ENCODE peak calls at places on chromosomes 16 and 17, in seven cellular contexts. One of them, this sample, is unnamed.

GRCh38 chr16:84115919-84116719 is 623 bp downstream of the MBTPS1 start:
- DNase-seq in upper lobe of left lung: peak; percentile 49
- DNase-seq in GM12865: peak; percentile 74
- DNase-seq in K562: peak; percentile 75
- DNase-seq in brain microvascular endothelial cell: peak; percentile 12
- DNase-seq in CD8-positive, alpha-beta T cell: no peak
- DNase-seq in H7: no peak
- DNase-seq in this sample: no peak

GRCh38 chr17:8806206-8807069 is 7.3 kb upstream of the MFSD6L start:
- DNase-seq in brain microvascular endothelial cell: no peak
- DNase-seq in H7: no peak
- DNase-seq in upper lobe of left lung: no peak
- DNase-seq in K562: no peak
- DNase-seq in GM12865: peak; percentile 53
- DNase-seq in CD8-positive, alpha-beta T cell: no peak
- DNase-seq in this sample: no peak

GRCh38 chr16:87581867-87582220 is 20.5 kb upstream of the JPH3 start:
- DNase-seq in GM12865: no peak
- DNase-seq in K562: peak; percentile 77
- DNase-seq in upper lobe of left lung: peak; percentile 35
- DNase-seq in brain microvascular endothelial cell: peak; percentile 98
- DNase-seq in H7: no peak
- DNase-seq in CD8-positive, alpha-beta T cell: no peak
- DNase-seq in this sample: peak; percentile 63

GRCh38 chr16:15493416-15494181 is 59.2 kb downstream of the BMERB1 start:
- DNase-seq in upper lobe of left lung: no peak
- DNase-seq in H7: no peak
- DNase-seq in brain microvascular endothelial cell: peak; percentile 18
- DNase-seq in CD8-positive, alpha-beta T cell: no peak
- DNase-seq in K562: no peak
- DNase-seq in GM12865: no peak
- DNase-seq in this sample: no peak

GRCh38 chr16:65154321-65154720 is 32.5 kb upstream of the CDH11 start:
- DNase-seq in upper lobe of left lung: no peak
- DNase-seq in CD8-positive, alpha-beta T cell: no peak
- DNase-seq in brain microvascular endothelial cell: no peak
- DNase-seq in K562: no peak
- DNase-seq in GM12865: no peak
- DNase-seq in H7: peak; percentile 8
- DNase-seq in this sample: no peak

GRCh38 chr16:27096375-27096774 is 29.6 kb downstream of the C16orf82 start:
- DNase-seq in CD8-positive, alpha-beta T cell: no peak
- DNase-seq in brain microvascular endothelial cell: no peak
- DNase-seq in upper lobe of left lung: no peak
- DNase-seq in K562: no peak
- DNase-seq in H7: no peak
- DNase-seq in GM12865: no peak
- DNase-seq in this sample: no peak

GRCh38 chr16:19938536-19938935 is 53.9 kb upstream of the GPRC5B start:
- DNase-seq in CD8-positive, alpha-beta T cell: no peak
- DNase-seq in K562: no peak
- DNase-seq in GM12865: no peak
- DNase-seq in H7: no peak
- DNase-seq in brain microvascular endothelial cell: no peak
- DNase-seq in upper lobe of left lung: no peak
- DNase-seq in this sample: no peak

GRCh38 chr17:49993423-49994037 is 1.5 kb downstream of the DLX3 start:
- DNase-seq in CD8-positive, alpha-beta T cell: peak; percentile 61
- DNase-seq in GM12865: peak; percentile 30
- DNase-seq in brain microvascular endothelial cell: no peak
- DNase-seq in upper lobe of left lung: peak; percentile 48
- DNase-seq in H7: peak; percentile 87
- DNase-seq in K562: no peak
- DNase-seq in this sample: peak; percentile 25

GRCh38 chr16:75081179-75081859 is 35.3 kb downstream of the LDHD start:
- DNase-seq in brain microvascular endothelial cell: no peak
- DNase-seq in upper lobe of left lung: no peak
- DNase-seq in GM12865: peak; percentile 47
- DNase-seq in CD8-positive, alpha-beta T cell: no peak
- DNase-seq in H7: no peak
- DNase-seq in K562: no peak
- DNase-seq in this sample: no peak

GRCh38 chr16:50839920-50840729 is 98.2 kb downstream of the CYLD start:
- DNase-seq in GM12865: no peak
- DNase-seq in K562: no peak
- DNase-seq in CD8-positive, alpha-beta T cell: no peak
- DNase-seq in brain microvascular endothelial cell: no peak
- DNase-seq in upper lobe of left lung: no peak
- DNase-seq in H7: peak; percentile 60
- DNase-seq in this sample: no peak

GRCh38 chr16:29898135-29898534 is 1.2 kb downstream of the SEZ6L2 start:
- DNase-seq in K562: no peak
- DNase-seq in CD8-positive, alpha-beta T cell: no peak
- DNase-seq in brain microvascular endothelial cell: no peak
- DNase-seq in H7: peak; percentile 71
- DNase-seq in GM12865: no peak
- DNase-seq in upper lobe of left lung: no peak
- DNase-seq in this sample: no peak

GRCh38 chr16:85946680-85947510 is 47.9 kb downstream of the IRF8 start:
- DNase-seq in brain microvascular endothelial cell: no peak
- DNase-seq in K562: no peak
- DNase-seq in H7: no peak
- DNase-seq in CD8-positive, alpha-beta T cell: no peak
- DNase-seq in upper lobe of left lung: no peak
- DNase-seq in GM12865: peak; percentile 53
- DNase-seq in this sample: no peak

GRCh38 chr17:36017799-36018198 is at the start of gene CCL23:
- DNase-seq in K562: no peak
- DNase-seq in brain microvascular endothelial cell: no peak
- DNase-seq in upper lobe of left lung: no peak
- DNase-seq in CD8-positive, alpha-beta T cell: no peak
- DNase-seq in GM12865: no peak
- DNase-seq in H7: no peak
- DNase-seq in this sample: no peak

GRCh38 chr17:42780816-42781638 is 617 bp downstream of the WNK4 start:
- DNase-seq in upper lobe of left lung: no peak
- DNase-seq in CD8-positive, alpha-beta T cell: no peak
- DNase-seq in GM12865: no peak
- DNase-seq in brain microvascular endothelial cell: no peak
- DNase-seq in K562: no peak
- DNase-seq in H7: no peak
- DNase-seq in this sample: no peak
- H3K4me3 ChIP-seq in upper lobe of left lung: peak overlapping the region; percentile 29
- H3K4me3 ChIP-seq in CD8-positive, alpha-beta T cell: no peak overlapping the region
- H3K4me3 ChIP-seq in GM12865: no peak overlapping the region
- H3K4me3 ChIP-seq in brain microvascular endothelial cell: peak overlapping the region; percentile 60
- H3K4me3 ChIP-seq in K562: peak overlapping the region; percentile 53
- H3K4me3 ChIP-seq in H7: peak overlapping the region; percentile 61
- H3K4me3 ChIP-seq in this sample: peak overlapping the region; percentile 45

GRCh38 chr17:30363715-30364202 is 15.0 kb upstream of the CPD start:
- DNase-seq in GM12865: peak; percentile 95
- DNase-seq in upper lobe of left lung: peak; percentile 82
- DNase-seq in brain microvascular endothelial cell: no peak
- DNase-seq in CD8-positive, alpha-beta T cell: peak; percentile 77
- DNase-seq in H7: no peak
- DNase-seq in K562: no peak
- DNase-seq in this sample: no peak
- H3K4me3 ChIP-seq in GM12865: no peak overlapping the region
- H3K4me3 ChIP-seq in upper lobe of left lung: no peak overlapping the region
- H3K4me3 ChIP-seq in brain microvascular endothelial cell: no peak overlapping the region
- H3K4me3 ChIP-seq in CD8-positive, alpha-beta T cell: no peak overlapping the region
- H3K4me3 ChIP-seq in H7: no peak overlapping the region
- H3K4me3 ChIP-seq in K562: no peak overlapping the region
- H3K4me3 ChIP-seq in this sample: no peak overlapping the region

GRCh38 chr17:80474933-80475915 is 1.2 kb downstream of the NPTX1 start:
- DNase-seq in upper lobe of left lung: no peak
- DNase-seq in brain microvascular endothelial cell: no peak
- DNase-seq in H7: peak; percentile 86
- DNase-seq in CD8-positive, alpha-beta T cell: no peak
- DNase-seq in GM12865: no peak
- DNase-seq in K562: no peak
- DNase-seq in this sample: no peak
- H3K4me3 ChIP-seq in upper lobe of left lung: peak overlapping the region; percentile 27
- H3K4me3 ChIP-seq in brain microvascular endothelial cell: peak overlapping the region; percentile 46
- H3K4me3 ChIP-seq in H7: peak overlapping the region; percentile 14
- H3K4me3 ChIP-seq in CD8-positive, alpha-beta T cell: peak overlapping the region; percentile 19
- H3K4me3 ChIP-seq in GM12865: no peak overlapping the region
- H3K4me3 ChIP-seq in K562: no peak overlapping the region
- H3K4me3 ChIP-seq in this sample: no peak overlapping the region

DNA sequence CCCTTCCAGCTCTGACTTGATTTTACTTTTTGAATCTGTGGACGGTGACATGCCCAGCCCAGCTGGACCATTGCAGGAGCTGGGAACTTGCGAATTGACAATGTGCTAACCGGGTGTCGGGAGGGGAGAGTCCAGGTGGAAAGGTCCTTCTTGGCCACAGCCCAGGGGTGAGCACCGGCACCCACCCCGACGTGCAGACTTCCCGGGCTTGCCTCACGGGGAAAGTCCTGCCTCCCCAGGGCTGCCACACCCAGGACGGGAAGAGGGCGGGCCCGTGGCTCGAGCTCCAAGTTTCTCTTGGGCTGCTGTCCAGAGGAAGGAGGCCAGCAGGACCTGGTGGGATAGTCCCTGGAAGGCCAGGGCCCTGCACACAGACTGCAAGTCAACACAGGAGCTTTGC is 17.7 kb downstream of the CARD14 start:
- DNase-seq in GM12865: no peak
- DNase-seq in brain microvascular endothelial cell: no peak
- DNase-seq in H7: no peak
- DNase-seq in CD8-positive, alpha-beta T cell: no peak
- DNase-seq in upper lobe of left lung: peak; percentile 85
- DNase-seq in K562: no peak
- DNase-seq in this sample: no peak
- H3K4me3 ChIP-seq in GM12865: no peak overlapping the region
- H3K4me3 ChIP-seq in brain microvascular endothelial cell: no peak overlapping the region
- H3K4me3 ChIP-seq in H7: no peak overlapping the region
- H3K4me3 ChIP-seq in CD8-positive, alpha-beta T cell: no peak overlapping the region
- H3K4me3 ChIP-seq in upper lobe of left lung: peak overlapping the region; percentile 2
- H3K4me3 ChIP-seq in K562: no peak overlapping the region
- H3K4me3 ChIP-seq in this sample: no peak overlapping the region

DNA sequence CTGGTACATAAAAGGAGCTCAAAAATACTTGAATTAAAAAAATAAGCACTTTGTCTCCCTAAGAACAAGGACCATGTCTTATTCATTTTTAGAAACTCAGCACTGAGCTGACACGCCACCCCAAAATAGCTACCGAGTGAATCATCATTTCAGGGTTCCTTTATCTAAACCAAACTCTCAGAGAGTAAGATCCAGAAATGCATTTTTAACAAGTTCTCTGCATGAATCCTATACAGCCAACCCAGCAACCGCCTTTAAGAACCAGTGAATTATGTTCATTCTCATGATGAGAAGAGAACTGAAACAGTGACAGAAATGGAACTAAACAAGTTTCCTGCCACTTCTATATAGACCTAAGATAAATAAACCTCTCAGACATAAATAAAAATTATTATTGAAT is 8.7 kb downstream of the C16orf87 start:
- DNase-seq in brain microvascular endothelial cell: peak; percentile 83
- DNase-seq in upper lobe of left lung: no peak
- DNase-seq in H7: no peak
- DNase-seq in GM12865: peak; percentile 83
- DNase-seq in CD8-positive, alpha-beta T cell: no peak
- DNase-seq in K562: no peak
- DNase-seq in this sample: no peak
- H3K4me3 ChIP-seq in brain microvascular endothelial cell: no peak overlapping the region
- H3K4me3 ChIP-seq in upper lobe of left lung: no peak overlapping the region
- H3K4me3 ChIP-seq in H7: no peak overlapping the region
- H3K4me3 ChIP-seq in GM12865: peak overlapping the region; percentile 31
- H3K4me3 ChIP-seq in CD8-positive, alpha-beta T cell: no peak overlapping the region
- H3K4me3 ChIP-seq in K562: no peak overlapping the region
- H3K4me3 ChIP-seq in this sample: no peak overlapping the region

DNA sequence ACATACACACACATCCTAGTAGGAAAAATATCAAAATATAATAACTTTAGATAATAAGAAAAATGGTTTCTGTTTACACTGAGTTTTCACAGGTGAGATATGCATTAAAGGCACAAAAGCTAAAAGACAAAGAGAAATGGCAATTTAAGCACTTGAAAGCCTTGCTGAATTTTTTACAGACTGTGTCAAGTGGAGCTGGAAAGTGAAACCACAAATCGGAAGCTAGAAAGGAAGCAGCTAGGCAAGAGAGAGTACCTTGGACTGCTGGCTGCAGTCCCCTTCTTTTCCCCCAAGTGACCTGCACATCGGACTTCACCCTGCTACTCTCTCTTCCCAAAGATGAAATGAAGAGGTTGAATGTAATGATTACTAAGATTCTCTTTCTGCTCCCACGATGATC is 135.1 kb downstream of the CDH13 start:
- DNase-seq in GM12865: no peak
- DNase-seq in H7: no peak
- DNase-seq in upper lobe of left lung: no peak
- DNase-seq in brain microvascular endothelial cell: no peak
- DNase-seq in CD8-positive, alpha-beta T cell: no peak
- DNase-seq in K562: no peak
- DNase-seq in this sample: no peak
- H3K4me3 ChIP-seq in GM12865: no peak overlapping the region
- H3K4me3 ChIP-seq in H7: no peak overlapping the region
- H3K4me3 ChIP-seq in upper lobe of left lung: no peak overlapping the region
- H3K4me3 ChIP-seq in brain microvascular endothelial cell: no peak overlapping the region
- H3K4me3 ChIP-seq in CD8-positive, alpha-beta T cell: no peak overlapping the region
- H3K4me3 ChIP-seq in K562: no peak overlapping the region
- H3K4me3 ChIP-seq in this sample: no peak overlapping the region

GRCh38 chr17:81159611-81160265 is 5.6 kb upstream of the PVALEF start:
- DNase-seq in CD8-positive, alpha-beta T cell: no peak
- DNase-seq in K562: no peak
- DNase-seq in brain microvascular endothelial cell: no peak
- DNase-seq in upper lobe of left lung: no peak
- DNase-seq in H7: no peak
- DNase-seq in GM12865: no peak
- DNase-seq in this sample: no peak
- H3K4me3 ChIP-seq in CD8-positive, alpha-beta T cell: no peak overlapping the region
- H3K4me3 ChIP-seq in K562: no peak overlapping the region
- H3K4me3 ChIP-seq in brain microvascular endothelial cell: no peak overlapping the region
- H3K4me3 ChIP-seq in upper lobe of left lung: peak overlapping the region; percentile 45
- H3K4me3 ChIP-seq in H7: no peak overlapping the region
- H3K4me3 ChIP-seq in GM12865: no peak overlapping the region
- H3K4me3 ChIP-seq in this sample: no peak overlapping the region

DNA sequence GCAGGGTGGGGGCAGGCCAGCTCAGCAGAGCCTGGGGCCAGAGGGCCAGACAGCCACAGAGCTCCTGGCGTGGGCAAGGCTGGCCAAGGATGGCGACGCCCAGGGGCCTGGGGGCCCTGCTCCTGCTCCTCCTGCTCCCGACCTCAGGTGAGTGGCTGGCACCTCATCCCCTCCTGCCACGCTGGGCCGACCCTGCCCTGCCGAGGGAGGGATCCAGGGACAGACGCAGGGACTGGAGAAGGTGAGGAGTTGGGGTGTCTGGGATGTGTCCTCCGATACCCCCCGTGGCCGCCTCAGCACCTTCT is at the start of gene ADGRG3:
- DNase-seq in CD8-positive, alpha-beta T cell: no peak
- DNase-seq in H7: no peak
- DNase-seq in brain microvascular endothelial cell: no peak
- DNase-seq in K562: no peak
- DNase-seq in upper lobe of left lung: no peak
- DNase-seq in GM12865: no peak
- DNase-seq in this sample: no peak
- H3K4me3 ChIP-seq in CD8-positive, alpha-beta T cell: no peak within 1 kb of the TSS
- H3K4me3 ChIP-seq in H7: no peak within 1 kb of the TSS
- H3K4me3 ChIP-seq in brain microvascular endothelial cell: no peak within 1 kb of the TSS
- H3K4me3 ChIP-seq in K562: no peak within 1 kb of the TSS
- H3K4me3 ChIP-seq in upper lobe of left lung: no peak within 1 kb of the TSS
- H3K4me3 ChIP-seq in GM12865: no peak within 1 kb of the TSS
- H3K4me3 ChIP-seq in this sample: no peak within 1 kb of the TSS

This sample was measured in BE2C.